ENCODE peak calls at places on chromosomes 2 and 18, in five cellular contexts. N is MM.1S, R is neuronal stem cell, L is mesenchymal stem cell, B is fibroblast of lung. D is an unnamed sample. For H3K27me3, the result is how much of the 10 kb centered on the place peaks cover.

GRCh38 chr2:45871541-45871940 is 220.1 kb downstream of the PRKCE start:
- DNase-seq in N (no peak), R (no peak), L (no peak), B (no peak), D (no peak)

GRCh38 chr2:19800796-19801195 is 101.0 kb downstream of the TTC32 start:
- DNase-seq in N (no peak), R (no peak), L (peak), B (no peak), D (no peak)

GRCh38 chr2:44777542-44777941 is 164.0 kb upstream of the SIX3 start:
- DNase-seq in N (no peak), R (no peak), L (no peak), B (no peak), D (peak)

GRCh38 chr2:120765031-120765910 is 29.6 kb downstream of the GLI2 start:
- DNase-seq in N (no peak), R (no peak), L (peak), B (peak), D (peak)

GRCh38 chr2:67565761-67566160 is 168.6 kb downstream of the ETAA1 start:
- DNase-seq in N (no peak), R (no peak), L (peak), B (peak), D (peak)

GRCh38 chr2:173550143-173550542 is 195.5 kb downstream of the CDCA7 start:
- DNase-seq in N (no peak), R (no peak), L (no peak), B (peak), D (peak)

GRCh38 chr18:25253136-25253535 is 98.8 kb downstream of the ZNF521 start:
- DNase-seq in N (no peak), R (no peak), L (no peak), B (no peak), D (no peak)

GRCh38 chr18:500230-500555 is 308 bp downstream of the COLEC12 start:
- DNase-seq in N (no peak), R (peak), L (no peak), B (no peak), D (no peak)

GRCh38 chr2:149989447-149990063 is 402.0 kb upstream of the MMADHC start:
- DNase-seq in N (no peak), R (no peak), L (no peak), B (peak), D (peak)

GRCh38 chr2:120222186-120223033 is 790 bp downstream of the TMEM185B start:
- DNase-seq in N (no peak), R (no peak), L (no peak), B (no peak), D (no peak)

GRCh38 chr2:43276962-43277383 is 50.6 kb upstream of the ZFP36L2 start:
- DNase-seq in N (no peak), R (no peak), L (peak), B (no peak), D (no peak)

GRCh38 chr2:46696966-46697829 is 217.8 kb downstream of the TMEM247 start:
- DNase-seq in N (no peak), R (no peak), L (no peak), B (no peak), D (no peak)

GRCh38 chr2:240233891-240234502 is 93.5 kb upstream of the OTOS start:
- DNase-seq in N (no peak), R (no peak), L (peak), B (no peak), D (no peak)

GRCh38 chr2:207937818-207938217 is 87.5 kb downstream of the PLEKHM3 start:
- DNase-seq in N (no peak), R (no peak), L (no peak), B (no peak), D (peak)

GRCh38 chr2:16625201-16625729 is 40.4 kb downstream of the CYRIA start:
- DNase-seq in N (no peak), R (no peak), L (peak), B (no peak), D (no peak)

GRCh38 chr2:30234180-30234971 is 3.0 kb downstream of the LBH start:
- DNase-seq in N (no peak), R (no peak), L (peak), B (peak), D (peak)

GRCh38 chr2:84925724-84926376 is 20.4 kb downstream of the TMSB10 start:
- DNase-seq in N (peak), R (peak), L (peak), B (peak), D (peak)

GRCh38 chr2:197079832-197080555 is 153.5 kb upstream of the PGAP1 start:
- DNase-seq in N (no peak), R (no peak), L (no peak), B (peak), D (no peak)

GRCh38 chr18:35110554-35111058 is 69.4 kb downstream of the MAPRE2 start:
- DNase-seq in N (no peak), R (no peak), L (no peak), B (no peak), D (no peak)

GRCh38 chr2:86224645-86225355 is 25.5 kb downstream of the MRPL35 start:
- DNase-seq in N (peak), R (no peak), L (no peak), B (no peak), D (no peak)

GRCh38 chr2:86226069-86226468 is 26.8 kb downstream of the MRPL35 start:
- DNase-seq in N (no peak), R (no peak), L (no peak), B (no peak), D (no peak)

GRCh38 chr2:86225581-86225980 is 26.3 kb downstream of the MRPL35 start:
- DNase-seq in N (peak), R (no peak), L (no peak), B (no peak), D (no peak)

GRCh38 chr2:86223098-86223681 is 23.9 kb downstream of the MRPL35 start:
- DNase-seq in N (no peak), R (no peak), L (peak), B (peak), D (peak)

DNA sequence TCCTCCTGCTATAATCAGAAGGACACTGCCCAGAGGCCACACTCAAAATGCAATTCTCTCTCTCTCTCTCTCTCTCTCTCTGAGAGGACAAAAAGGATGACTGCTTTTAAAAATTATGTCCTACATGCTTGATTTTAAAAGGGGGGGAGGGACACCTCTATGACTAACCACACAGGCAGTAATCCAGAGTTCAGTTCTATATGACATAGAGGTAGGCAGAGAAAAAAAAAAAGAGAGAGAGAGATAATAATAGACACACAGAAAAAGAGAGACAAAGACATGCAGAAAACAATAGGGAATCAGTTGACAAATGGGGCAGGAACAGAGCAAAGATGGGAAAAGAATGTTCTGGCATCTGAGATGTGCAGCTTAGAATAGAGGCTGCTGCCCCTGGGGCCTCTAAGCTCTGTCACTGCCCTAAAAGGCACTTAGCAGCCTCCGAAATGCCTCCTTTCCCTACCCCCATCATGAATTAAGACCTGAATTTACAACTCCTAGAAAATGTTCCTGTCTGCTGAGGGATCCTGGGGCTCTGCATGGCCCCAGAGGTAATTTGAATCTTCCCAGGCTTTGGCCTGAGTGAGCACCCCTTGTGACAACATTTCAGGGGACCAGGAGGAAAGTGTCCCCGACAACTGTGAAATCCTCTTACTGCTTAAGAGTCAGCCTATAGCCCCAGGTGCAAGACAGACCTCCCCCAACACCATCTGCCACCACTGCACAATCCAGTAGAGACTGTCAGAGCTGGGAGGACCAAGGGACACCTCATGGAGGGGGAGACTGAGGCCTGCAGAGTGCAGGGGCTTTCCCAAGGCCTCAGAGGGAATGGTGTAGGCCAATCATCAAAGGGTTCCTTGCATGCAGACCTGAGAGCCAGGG is 24.7 kb downstream of the MRPL35 start:
- DNase-seq in N (no peak), R (no peak), L (no peak), B (peak), D (peak)
- H3K9ac ChIP-seq in N (no peak), R (no peak), L (peak), B (no peak), D (peak)

GRCh38 chr2:218999881-219000568 is 6.8 kb upstream of the CRYBA2 start:
- DNase-seq in N (no peak), R (no peak), L (no peak), B (no peak), D (no peak)

GRCh38 chr2:218998414-218999002 is 5.3 kb upstream of the CRYBA2 start:
- DNase-seq in N (no peak), R (no peak), L (no peak), B (no peak), D (no peak)

GRCh38 chr2:218997730-218998129 is 4.5 kb upstream of the CRYBA2 start:
- DNase-seq in N (no peak), R (no peak), L (no peak), B (no peak), D (no peak)

GRCh38 chr2:219000569-219000960 is 7.3 kb upstream of the CRYBA2 start:
- DNase-seq in N (no peak), R (no peak), L (no peak), B (no peak), D (no peak)

DNA sequence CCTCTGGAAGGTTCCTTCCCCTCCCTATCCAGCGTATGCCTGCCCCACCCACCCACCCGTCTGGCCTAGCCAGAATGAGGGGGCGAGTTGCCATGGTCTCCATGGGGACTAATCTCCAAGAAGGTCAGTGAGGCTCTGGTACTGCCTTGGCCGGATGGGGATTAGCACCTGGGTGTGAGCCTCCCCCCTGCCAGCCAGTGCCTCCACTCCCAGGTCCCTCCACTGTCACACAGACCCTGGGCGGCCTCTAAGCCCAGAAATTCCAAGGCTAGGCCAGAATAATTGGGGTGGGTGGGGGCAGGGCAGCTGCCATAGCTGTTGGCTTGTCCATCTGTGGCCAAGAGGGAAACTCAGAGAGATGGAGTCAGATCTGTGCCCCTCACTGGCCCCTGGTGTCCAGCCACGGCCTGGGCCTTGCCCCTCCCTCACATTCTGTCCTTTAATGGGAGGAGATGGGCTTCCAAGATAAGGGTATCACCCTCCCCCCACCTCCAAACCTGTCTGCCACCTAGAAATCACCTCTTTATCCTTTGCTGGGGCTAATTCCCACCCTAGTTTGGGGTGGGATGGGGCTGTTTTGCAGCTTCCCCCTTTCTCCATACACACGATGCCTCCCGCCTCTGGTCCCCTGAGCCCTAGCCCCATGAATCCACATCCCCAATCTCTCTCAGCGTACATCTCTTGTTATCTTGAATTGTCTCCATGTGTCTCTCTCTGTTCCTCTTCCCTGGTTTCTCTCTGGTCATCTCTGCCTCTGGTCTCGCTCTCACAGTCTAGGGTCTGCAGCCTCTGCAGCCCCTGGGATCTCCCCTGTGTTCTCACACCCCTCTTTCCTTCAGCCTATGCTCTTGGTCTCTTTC is 6.0 kb upstream of the CRYBA2 start:
- DNase-seq in N (peak), R (no peak), L (no peak), B (no peak), D (no peak)
- H3K27me3 ChIP-seq in N (half or more), R (half or more), L (half or more), B (half or more), D (half or more)

GRCh38 chr2:100142393-100142792 is at the start of gene AFF3:
- DNase-seq in N (peak), R (no peak), L (no peak), B (no peak), D (no peak)
- H3K4me3 ChIP-seq in N (no peak), R (no peak), L (no peak), B (no peak), D (no peak)

DNA sequence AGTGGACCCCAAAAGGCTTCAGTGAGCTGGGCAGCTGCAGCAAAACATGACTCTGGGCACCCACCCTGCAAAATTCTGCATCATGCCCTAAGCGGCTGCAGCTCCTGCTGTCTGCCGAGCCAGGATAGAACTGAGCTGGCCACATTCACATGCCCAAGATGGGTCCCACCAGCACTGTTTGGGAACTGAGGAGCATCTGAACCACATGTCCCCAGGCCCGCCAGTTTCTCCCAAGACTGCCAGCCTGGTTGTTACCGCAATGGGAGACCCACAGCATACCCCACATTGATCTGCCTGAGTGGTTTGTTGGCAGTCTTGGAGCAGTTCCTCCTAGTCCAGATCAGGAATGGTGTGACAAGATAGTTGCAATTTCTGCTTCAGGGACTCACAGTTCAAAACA is 946.8 kb downstream of the CPS1 start:
- DNase-seq in N (no peak), R (no peak), L (no peak), B (no peak), D (no peak)
- H3K9ac ChIP-seq in N (no peak), R (no peak), L (no peak), B (no peak), D (no peak)

GRCh38 chr2:60552096-60552850 is 1.2 kb downstream of the BCL11A start:
- DNase-seq in N (peak), R (no peak), L (peak), B (no peak), D (peak)
- H3K27me3 ChIP-seq in N (under half), R (half or more), L (half or more), B (under half), D (half or more)

GRCh38 chr2:23385748-23386421 is 906 bp downstream of the KLHL29 start:
- DNase-seq in N (no peak), R (no peak), L (peak), B (no peak), D (peak)

GRCh38 chr2:23385351-23385747 is 370 bp downstream of the KLHL29 start:
- DNase-seq in N (no peak), R (no peak), L (peak), B (peak), D (peak)

GRCh38 chr2:23387221-23387550 is 2.2 kb downstream of the KLHL29 start:
- DNase-seq in N (no peak), R (no peak), L (no peak), B (no peak), D (no peak)

GRCh38 chr2:23387849-23388248 is 2.9 kb downstream of the KLHL29 start:
- DNase-seq in N (no peak), R (no peak), L (no peak), B (no peak), D (no peak)

GRCh38 chr2:23386422-23387220 is 1.6 kb downstream of the KLHL29 start:
- DNase-seq in N (no peak), R (no peak), L (peak), B (no peak), D (peak)
- H3K4me3 ChIP-seq in N (peak), R (peak), L (peak), B (peak), D (peak)

D was measured in adipocyte.